ENCODE peak calls at places on chromosomes 4 and X, in seven cellular contexts. F is fibroblast of lung, G is H9, C is endothelial cell of umbilical vein, J is transverse colon, B is body of pancreas, N is suprapubic skin. P is an unnamed sample. For H3K9me3, the result is how much of the 10 kb centered on the place peaks cover.

GRCh38 chr4:75726577-75726976 is 2.2 kb downstream of the USO1 start:
- DNase-seq in F (no peak), G (no peak), C (no peak), J (no peak), B (no peak), N (no peak), P (no peak)

GRCh38 chrX:24494544-24495113 is 29.5 kb downstream of the PDK3 start:
- DNase-seq in F (peak), G (no peak), C (peak), J (peak), B (peak), N (no peak), P (no peak)

GRCh38 chrX:129771266-129771995 is 8.3 kb upstream of the SASH3 start:
- DNase-seq in F (no peak), G (no peak), C (no peak), J (no peak), B (no peak), N (no peak), P (no peak)

GRCh38 chr4:94941706-94942105 is 184.0 kb downstream of the BMPR1B start:
- DNase-seq in F (no peak), G (no peak), C (no peak), J (no peak), B (no peak), N (no peak), P (no peak)

GRCh38 chrX:136497556-136498048 is at the start of gene HTATSF1:
- DNase-seq in F (no peak), G (no peak), C (peak), J (no peak), B (no peak), N (no peak), P (peak)

GRCh38 chr4:71713611-71714203 is 70.2 kb downstream of the GC start:
- DNase-seq in F (peak), G (no peak), C (peak), J (no peak), B (peak), N (no peak), P (no peak)

GRCh38 chr4:106806158-106806797 is 229.8 kb downstream of the DKK2 start:
- DNase-seq in F (no peak), G (no peak), C (no peak), J (no peak), B (no peak), N (no peak), P (no peak)

GRCh38 chrX:1751781-1752180 is 136.9 kb downstream of the ASMT start:
- DNase-seq in F (no peak), G (no peak), C (no peak), J (no peak), B (no peak), N (no peak), P (no peak)

GRCh38 chrX:153909024-153909979 is 4.8 kb downstream of the AVPR2 start:
- DNase-seq in F (no peak), G (peak), C (no peak), J (no peak), B (no peak), N (no peak), P (no peak)

GRCh38 chr4:76090241-76090691 is 15.8 kb downstream of the ART3 start:
- DNase-seq in F (peak), G (no peak), C (peak), J (no peak), B (peak), N (no peak), P (no peak)

GRCh38 chr4:24521544-24521943 is 62.8 kb downstream of the DHX15 start:
- DNase-seq in F (no peak), G (no peak), C (no peak), J (no peak), B (no peak), N (no peak), P (no peak)

GRCh38 chr4:152171556-152171955 is 364.3 kb downstream of the FBXW7 start:
- DNase-seq in F (no peak), G (no peak), C (no peak), J (no peak), B (no peak), N (no peak), P (no peak)

GRCh38 chrX:8913665-8914409 is 112.7 kb upstream of the FAM9A start:
- DNase-seq in F (peak), G (no peak), C (no peak), J (peak), B (peak), N (no peak), P (no peak)

GRCh38 chr4:82776925-82777542 is 21.6 kb downstream of the SCD5 start:
- DNase-seq in F (peak), G (peak), C (no peak), J (no peak), B (no peak), N (no peak), P (no peak)

GRCh38 chrX:140817943-140818342 is 108.4 kb downstream of the LINC00632 start:
- DNase-seq in F (peak), G (no peak), C (peak), J (no peak), B (no peak), N (no peak), P (no peak)

GRCh38 chrX:100872161-100872560 is 2.0 kb downstream of the NOX1 start:
- DNase-seq in F (peak), G (no peak), C (no peak), J (no peak), B (no peak), N (no peak), P (no peak)

GRCh38 chr4:44447563-44448504 is 775 bp downstream of the KCTD8 start:
- DNase-seq in F (peak), G (peak), C (peak), J (no peak), B (peak), N (no peak), P (peak)

GRCh38 chr4:73947239-73947985 is 34.4 kb downstream of the PF4 start:
- DNase-seq in F (no peak), G (no peak), C (no peak), J (no peak), B (no peak), N (no peak), P (no peak)

GRCh38 chrX:33415454-33415853 is 204.1 kb upstream of the DMD start:
- DNase-seq in F (no peak), G (no peak), C (no peak), J (no peak), B (no peak), N (no peak), P (no peak)

GRCh38 chr4:56681158-56681848 is at the start of gene HOPX:
- DNase-seq in F (peak), G (no peak), C (peak), J (peak), B (peak), N (no peak), P (peak)

GRCh38 chrX:24590111-24590510 is 57.0 kb downstream of the PCYT1B start:
- DNase-seq in F (no peak), G (no peak), C (no peak), J (no peak), B (no peak), N (no peak), P (no peak)

GRCh38 chr4:56618734-56619133 is 62.4 kb downstream of the HOPX start:
- DNase-seq in F (no peak), G (no peak), C (no peak), J (no peak), B (no peak), N (no peak), P (no peak)

GRCh38 chr4:4308800-4309441 is 18.9 kb downstream of the ZBTB49 start:
- DNase-seq in F (no peak), G (no peak), C (no peak), J (no peak), B (no peak), N (peak), P (no peak)

GRCh38 chr4:3045500-3045850 is 28.9 kb downstream of the HTT-AS start:
- DNase-seq in F (peak), G (no peak), C (no peak), J (peak), B (peak), N (no peak), P (peak)

GRCh38 chrX:103373581-103373980 is 2.8 kb upstream of the BEX3 start:
- DNase-seq in F (no peak), G (no peak), C (no peak), J (no peak), B (no peak), N (no peak), P (no peak)

GRCh38 chr4:123386608-123387007 is 10.0 kb upstream of the SPRY1 start:
- DNase-seq in F (no peak), G (no peak), C (peak), J (no peak), B (no peak), N (no peak), P (no peak)

GRCh38 chr4:172997851-172998250 is 170.8 kb upstream of the GALNT7 start:
- DNase-seq in F (no peak), G (no peak), C (no peak), J (no peak), B (no peak), N (no peak), P (no peak)
- H3K9me3 ChIP-seq in F (under half), G (under half), C (under half), J (under half), B (under half), N (under half), P (under half)

GRCh38 chr4:163697121-163697520 is 202.6 kb downstream of the TMA16 start:
- DNase-seq in F (no peak), G (no peak), C (no peak), J (no peak), B (no peak), N (no peak), P (no peak)

GRCh38 chr4:163701915-163702314 is 207.4 kb downstream of the TMA16 start:
- DNase-seq in F (peak), G (no peak), C (no peak), J (no peak), B (no peak), N (no peak), P (no peak)

GRCh38 chr4:163707873-163708272 is 213.4 kb downstream of the TMA16 start:
- DNase-seq in F (no peak), G (no peak), C (no peak), J (no peak), B (no peak), N (no peak), P (no peak)

DNA sequence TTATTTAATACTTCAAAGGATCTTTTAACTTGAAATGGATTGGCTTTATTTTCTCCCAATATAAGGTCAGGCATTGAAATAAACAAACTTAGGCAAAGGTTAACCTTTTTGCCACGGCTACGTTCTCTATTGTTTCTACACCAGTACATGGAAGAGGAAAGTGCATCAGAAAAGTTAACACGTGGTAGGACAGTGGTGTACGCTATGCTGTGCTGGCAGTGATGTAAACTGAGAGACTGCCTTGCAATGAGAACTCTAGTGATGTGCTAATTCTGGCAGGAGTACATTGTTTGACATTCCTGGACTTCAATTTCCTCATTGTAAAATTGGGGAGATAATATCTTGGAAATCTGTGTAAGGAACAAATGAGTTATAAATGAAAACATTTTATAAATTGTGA is 208.2 kb downstream of the TMA16 start:
- DNase-seq in F (peak), G (no peak), C (no peak), J (no peak), B (no peak), N (no peak), P (no peak)
- TF ChIP-seq CTCF in F (no peak), G (no peak), C (no peak), J (no peak), B (no peak), N (no peak), P (no peak)

DNA sequence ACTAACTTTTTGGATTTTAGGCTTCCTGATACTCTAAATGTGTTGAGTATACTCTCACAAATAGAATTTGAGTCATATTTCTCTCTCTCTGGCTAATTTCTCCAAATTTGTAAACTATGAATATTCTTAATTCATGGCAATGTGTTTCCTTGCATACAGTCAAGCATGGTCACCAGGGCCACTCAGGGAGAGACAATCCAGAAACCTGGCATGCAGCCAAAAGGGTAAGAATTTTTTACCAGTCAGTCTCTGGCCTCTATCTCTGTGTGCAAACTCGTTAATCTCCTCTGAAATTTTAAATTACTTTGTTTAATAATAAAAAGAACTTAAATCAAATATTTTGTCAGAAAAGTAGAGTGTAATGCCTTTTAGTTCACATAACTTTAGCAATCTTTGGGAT is 179.8 kb downstream of the OR13H1 start:
- DNase-seq in F (no peak), G (no peak), C (no peak), J (no peak), B (no peak), N (no peak), P (no peak)
- H3K9me3 ChIP-seq in F (under half), G (under half), C (under half), J (under half), B (under half), N (under half), P (under half)

GRCh38 chr4:10403633-10404445 is 53.4 kb downstream of the ZNF518B start:
- DNase-seq in F (peak), G (no peak), C (peak), J (peak), B (peak), N (no peak), P (no peak)
- TF ChIP-seq CTCF in F (peak), G (peak), C (peak), J (peak), B (peak), N (peak), P (peak)

DNA sequence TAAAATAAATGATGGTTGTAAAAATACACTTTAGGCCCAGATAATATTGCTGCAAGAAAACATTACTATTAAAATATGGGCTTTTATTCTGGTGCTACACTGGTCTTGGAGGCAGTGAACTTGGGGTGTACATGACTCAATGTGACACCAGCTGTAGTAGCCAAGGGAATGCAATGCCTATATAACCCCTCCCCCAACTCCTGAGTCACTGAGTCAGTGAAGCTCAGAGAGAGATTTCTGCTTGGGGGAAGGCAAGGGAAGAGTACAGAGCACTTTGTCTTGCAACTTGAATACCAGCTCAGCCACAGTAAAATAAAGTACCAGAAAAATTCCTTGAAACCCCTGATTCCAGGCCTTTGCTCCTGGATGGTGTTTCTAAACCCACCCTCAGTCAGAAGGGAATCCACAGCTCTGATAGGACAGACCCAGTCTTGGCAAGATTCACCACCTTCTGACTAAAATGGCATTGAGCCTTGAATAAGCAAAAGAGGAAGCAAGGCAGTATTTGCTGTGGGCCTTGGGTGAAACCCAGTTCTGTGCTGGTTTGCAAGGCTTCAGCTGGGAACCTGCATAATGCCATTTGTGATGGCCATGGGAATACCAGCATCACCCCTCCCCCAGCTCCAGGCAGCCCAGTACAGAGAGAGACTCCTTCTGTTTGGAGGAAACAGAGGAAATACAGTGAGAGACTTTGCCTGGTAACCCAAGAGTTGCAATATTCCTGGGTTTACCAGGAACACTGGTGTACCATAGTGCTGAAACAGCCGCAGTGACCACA is 209.9 kb downstream of the IQCM start:
- DNase-seq in F (peak), G (no peak), C (no peak), J (no peak), B (no peak), N (no peak), P (no peak)
- H3K9me3 ChIP-seq in F (under half), G (under half), C (under half), J (under half), B (under half), N (under half), P (under half)

GRCh38 chr4:30370105-30370504 is 350.1 kb upstream of the PCDH7 start:
- DNase-seq in F (no peak), G (peak), C (no peak), J (no peak), B (no peak), N (no peak), P (no peak)
- TF ChIP-seq CTCF in F (no peak), G (no peak), C (no peak), J (no peak), B (no peak), N (no peak), P (no peak)

GRCh38 chrX:44896566-44897186 is 23.7 kb downstream of the KDM6A start:
- DNase-seq in F (no peak), G (no peak), C (no peak), J (no peak), B (no peak), N (no peak), P (no peak)
- H3K9me3 ChIP-seq in F (under half), G (under half), C (under half), J (under half), B (under half), N (under half), P (under half)

DNA sequence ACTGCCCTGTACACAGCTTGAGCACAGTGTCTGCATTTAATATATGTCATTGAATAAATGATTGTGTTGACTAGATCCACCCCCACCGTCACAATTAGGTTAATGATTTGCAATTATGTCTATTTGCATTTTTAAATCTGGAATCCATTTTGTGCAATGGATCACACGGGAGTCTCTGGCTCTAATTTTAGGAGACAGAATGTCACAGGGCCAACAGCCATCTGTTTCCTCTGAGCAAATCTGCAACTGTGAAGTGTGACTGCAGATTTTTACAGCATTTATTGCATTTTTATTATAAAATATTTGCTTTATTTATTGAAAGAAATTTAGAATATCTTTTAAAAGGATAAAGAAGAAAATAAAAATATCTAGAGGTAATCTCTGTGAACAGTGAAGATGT is 316.8 kb downstream of the HS3ST1 start:
- DNase-seq in F (no peak), G (no peak), C (no peak), J (no peak), B (no peak), N (no peak), P (no peak)
- TF ChIP-seq CTCF in F (no peak), G (no peak), C (no peak), J (no peak), B (no peak), N (no peak), P (no peak)

P was measured in left lung.